ENCODE peak calls at places on chromosomes 7 and 10, in nine cellular contexts. One of them, this sample, is unnamed.

GRCh38 chr7:18402488-18403183 is 92.9 kb upstream of the HDAC9 start:
- DNase-seq in lower lobe of right lung: no peak
- DNase-seq in nephron progenitor cell: no peak
- DNase-seq in HFFc6: peak
- DNase-seq in neural progenitor cell: no peak
- DNase-seq in cardiac fibroblast: peak
- DNase-seq in hepatocyte: no peak
- DNase-seq in cardiac muscle cell: no peak
- DNase-seq in brain microvascular endothelial cell: peak
- DNase-seq in this sample: no peak

GRCh38 chr10:10993785-10994184 is 23.9 kb upstream of the CELF2 start:
- DNase-seq in lower lobe of right lung: no peak
- DNase-seq in nephron progenitor cell: no peak
- DNase-seq in HFFc6: no peak
- DNase-seq in neural progenitor cell: no peak
- DNase-seq in cardiac fibroblast: no peak
- DNase-seq in hepatocyte: no peak
- DNase-seq in cardiac muscle cell: no peak
- DNase-seq in brain microvascular endothelial cell: no peak
- DNase-seq in this sample: no peak

GRCh38 chr10:74244097-74244685 is 93.2 kb downstream of the ADK start:
- DNase-seq in lower lobe of right lung: no peak
- DNase-seq in nephron progenitor cell: peak
- DNase-seq in HFFc6: peak
- DNase-seq in neural progenitor cell: peak
- DNase-seq in cardiac fibroblast: peak
- DNase-seq in hepatocyte: peak
- DNase-seq in cardiac muscle cell: peak
- DNase-seq in brain microvascular endothelial cell: no peak
- DNase-seq in this sample: no peak

GRCh38 chr10:5292196-5292735 is 72.5 kb upstream of the UCN3 start:
- DNase-seq in lower lobe of right lung: no peak
- DNase-seq in nephron progenitor cell: no peak
- DNase-seq in HFFc6: no peak
- DNase-seq in neural progenitor cell: no peak
- DNase-seq in cardiac fibroblast: peak
- DNase-seq in hepatocyte: no peak
- DNase-seq in cardiac muscle cell: no peak
- DNase-seq in brain microvascular endothelial cell: no peak
- DNase-seq in this sample: no peak

GRCh38 chr10:32454148-32454547 is 8.2 kb downstream of the CCDC7 start:
- DNase-seq in lower lobe of right lung: no peak
- DNase-seq in nephron progenitor cell: no peak
- DNase-seq in HFFc6: no peak
- DNase-seq in neural progenitor cell: no peak
- DNase-seq in cardiac fibroblast: no peak
- DNase-seq in hepatocyte: no peak
- DNase-seq in cardiac muscle cell: no peak
- DNase-seq in brain microvascular endothelial cell: no peak
- DNase-seq in this sample: no peak

GRCh38 chr7:66353547-66353946 is 148.4 kb downstream of the TPST1 start:
- DNase-seq in lower lobe of right lung: no peak
- DNase-seq in nephron progenitor cell: no peak
- DNase-seq in HFFc6: peak
- DNase-seq in neural progenitor cell: no peak
- DNase-seq in cardiac fibroblast: peak
- DNase-seq in hepatocyte: no peak
- DNase-seq in cardiac muscle cell: no peak
- DNase-seq in brain microvascular endothelial cell: no peak
- DNase-seq in this sample: no peak

GRCh38 chr10:29470355-29470705 is 164.4 kb downstream of the SVIL start:
- DNase-seq in lower lobe of right lung: no peak
- DNase-seq in nephron progenitor cell: peak
- DNase-seq in HFFc6: no peak
- DNase-seq in neural progenitor cell: peak
- DNase-seq in cardiac fibroblast: no peak
- DNase-seq in hepatocyte: peak
- DNase-seq in cardiac muscle cell: peak
- DNase-seq in brain microvascular endothelial cell: no peak
- DNase-seq in this sample: no peak

GRCh38 chr7:93938293-93938692 is 16.8 kb downstream of the GNG11 start:
- DNase-seq in lower lobe of right lung: no peak
- DNase-seq in nephron progenitor cell: no peak
- DNase-seq in HFFc6: no peak
- DNase-seq in neural progenitor cell: no peak
- DNase-seq in cardiac fibroblast: no peak
- DNase-seq in hepatocyte: no peak
- DNase-seq in cardiac muscle cell: no peak
- DNase-seq in brain microvascular endothelial cell: no peak
- DNase-seq in this sample: no peak

GRCh38 chr10:110916554-110917346 is 2.2 kb downstream of the BBIP1 start:
- DNase-seq in lower lobe of right lung: no peak
- DNase-seq in nephron progenitor cell: no peak
- DNase-seq in HFFc6: peak
- DNase-seq in neural progenitor cell: no peak
- DNase-seq in cardiac fibroblast: peak
- DNase-seq in hepatocyte: no peak
- DNase-seq in cardiac muscle cell: no peak
- DNase-seq in brain microvascular endothelial cell: peak
- DNase-seq in this sample: no peak

GRCh38 chr10:91194497-91195179 is 25.8 kb upstream of the PCGF5 start:
- DNase-seq in lower lobe of right lung: no peak
- DNase-seq in nephron progenitor cell: no peak
- DNase-seq in HFFc6: peak
- DNase-seq in neural progenitor cell: no peak
- DNase-seq in cardiac fibroblast: peak
- DNase-seq in hepatocyte: no peak
- DNase-seq in cardiac muscle cell: no peak
- DNase-seq in brain microvascular endothelial cell: peak
- DNase-seq in this sample: no peak

GRCh38 chr7:29319719-29320521 is 125.3 kb downstream of the CHN2 start:
- DNase-seq in lower lobe of right lung: no peak
- DNase-seq in nephron progenitor cell: no peak
- DNase-seq in HFFc6: no peak
- DNase-seq in neural progenitor cell: no peak
- DNase-seq in cardiac fibroblast: no peak
- DNase-seq in hepatocyte: no peak
- DNase-seq in cardiac muscle cell: no peak
- DNase-seq in brain microvascular endothelial cell: no peak
- DNase-seq in this sample: no peak

GRCh38 chr10:98423691-98424120 is 8.7 kb upstream of the PYROXD2 start:
- DNase-seq in lower lobe of right lung: no peak
- DNase-seq in nephron progenitor cell: peak
- DNase-seq in HFFc6: no peak
- DNase-seq in neural progenitor cell: peak
- DNase-seq in cardiac fibroblast: no peak
- DNase-seq in hepatocyte: peak
- DNase-seq in cardiac muscle cell: peak
- DNase-seq in brain microvascular endothelial cell: no peak
- DNase-seq in this sample: no peak
- TF ChIP-seq CTCF in lower lobe of right lung: no peak
- TF ChIP-seq CTCF in nephron progenitor cell: peak
- TF ChIP-seq CTCF in HFFc6: no peak
- TF ChIP-seq CTCF in neural progenitor cell: peak
- TF ChIP-seq CTCF in cardiac fibroblast: no peak
- TF ChIP-seq CTCF in hepatocyte: peak
- TF ChIP-seq CTCF in cardiac muscle cell: peak
- TF ChIP-seq CTCF in brain microvascular endothelial cell: peak
- TF ChIP-seq CTCF in this sample: peak

GRCh38 chr7:152149363-152149762 is 123.9 kb downstream of the GALNT11 start:
- DNase-seq in lower lobe of right lung: no peak
- DNase-seq in nephron progenitor cell: no peak
- DNase-seq in HFFc6: no peak
- DNase-seq in neural progenitor cell: no peak
- DNase-seq in cardiac fibroblast: no peak
- DNase-seq in hepatocyte: no peak
- DNase-seq in cardiac muscle cell: no peak
- DNase-seq in brain microvascular endothelial cell: no peak
- DNase-seq in this sample: no peak

GRCh38 chr7:152148706-152149105 is 123.2 kb downstream of the GALNT11 start:
- DNase-seq in lower lobe of right lung: no peak
- DNase-seq in nephron progenitor cell: no peak
- DNase-seq in HFFc6: no peak
- DNase-seq in neural progenitor cell: no peak
- DNase-seq in cardiac fibroblast: no peak
- DNase-seq in hepatocyte: no peak
- DNase-seq in cardiac muscle cell: no peak
- DNase-seq in brain microvascular endothelial cell: no peak
- DNase-seq in this sample: no peak

GRCh38 chr7:152144557-152145245 is 119.2 kb downstream of the GALNT11 start:
- DNase-seq in lower lobe of right lung: no peak
- DNase-seq in nephron progenitor cell: no peak
- DNase-seq in HFFc6: no peak
- DNase-seq in neural progenitor cell: no peak
- DNase-seq in cardiac fibroblast: no peak
- DNase-seq in hepatocyte: no peak
- DNase-seq in cardiac muscle cell: no peak
- DNase-seq in brain microvascular endothelial cell: no peak
- DNase-seq in this sample: no peak

GRCh38 chr7:152142976-152143665 is 117.6 kb downstream of the GALNT11 start:
- DNase-seq in lower lobe of right lung: no peak
- DNase-seq in nephron progenitor cell: no peak
- DNase-seq in HFFc6: no peak
- DNase-seq in neural progenitor cell: no peak
- DNase-seq in cardiac fibroblast: no peak
- DNase-seq in hepatocyte: no peak
- DNase-seq in cardiac muscle cell: no peak
- DNase-seq in brain microvascular endothelial cell: no peak
- DNase-seq in this sample: no peak

DNA sequence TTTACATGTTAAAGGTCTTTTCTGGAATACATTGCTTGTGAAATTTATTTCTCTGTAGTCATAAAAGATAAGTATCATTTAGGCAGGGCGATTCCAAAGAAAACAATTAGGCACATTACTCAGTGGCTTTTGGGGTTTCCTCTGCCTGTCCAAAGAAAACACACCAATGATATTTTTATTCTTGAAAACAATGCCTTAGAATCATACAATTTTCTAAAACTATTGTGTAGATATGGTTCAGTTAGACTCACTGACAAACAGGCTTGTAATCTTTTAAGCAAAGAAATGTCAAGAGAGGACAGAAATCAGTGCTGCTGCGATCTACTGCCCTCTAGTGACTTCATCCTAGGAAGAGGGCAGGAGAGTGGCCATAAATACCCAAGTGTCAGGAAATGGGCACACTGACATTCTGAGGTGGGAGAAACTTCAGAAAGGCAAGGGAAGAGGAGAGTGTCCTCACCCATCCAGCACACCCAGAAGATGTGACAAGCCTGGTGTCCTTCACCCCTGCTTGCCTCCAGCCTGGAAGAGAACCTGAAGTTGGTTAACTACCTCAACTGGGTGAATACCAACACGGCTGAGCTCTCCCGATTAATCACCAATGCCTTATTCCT is 120.5 kb downstream of the GALNT11 start:
- DNase-seq in lower lobe of right lung: no peak
- DNase-seq in nephron progenitor cell: peak
- DNase-seq in HFFc6: peak
- DNase-seq in neural progenitor cell: peak
- DNase-seq in cardiac fibroblast: peak
- DNase-seq in hepatocyte: peak
- DNase-seq in cardiac muscle cell: peak
- DNase-seq in brain microvascular endothelial cell: peak
- DNase-seq in this sample: no peak
- TF ChIP-seq CTCF in lower lobe of right lung: peak
- TF ChIP-seq CTCF in nephron progenitor cell: peak
- TF ChIP-seq CTCF in HFFc6: peak
- TF ChIP-seq CTCF in neural progenitor cell: peak
- TF ChIP-seq CTCF in cardiac fibroblast: peak
- TF ChIP-seq CTCF in hepatocyte: peak
- TF ChIP-seq CTCF in cardiac muscle cell: peak
- TF ChIP-seq CTCF in brain microvascular endothelial cell: peak
- TF ChIP-seq CTCF in this sample: peak

DNA sequence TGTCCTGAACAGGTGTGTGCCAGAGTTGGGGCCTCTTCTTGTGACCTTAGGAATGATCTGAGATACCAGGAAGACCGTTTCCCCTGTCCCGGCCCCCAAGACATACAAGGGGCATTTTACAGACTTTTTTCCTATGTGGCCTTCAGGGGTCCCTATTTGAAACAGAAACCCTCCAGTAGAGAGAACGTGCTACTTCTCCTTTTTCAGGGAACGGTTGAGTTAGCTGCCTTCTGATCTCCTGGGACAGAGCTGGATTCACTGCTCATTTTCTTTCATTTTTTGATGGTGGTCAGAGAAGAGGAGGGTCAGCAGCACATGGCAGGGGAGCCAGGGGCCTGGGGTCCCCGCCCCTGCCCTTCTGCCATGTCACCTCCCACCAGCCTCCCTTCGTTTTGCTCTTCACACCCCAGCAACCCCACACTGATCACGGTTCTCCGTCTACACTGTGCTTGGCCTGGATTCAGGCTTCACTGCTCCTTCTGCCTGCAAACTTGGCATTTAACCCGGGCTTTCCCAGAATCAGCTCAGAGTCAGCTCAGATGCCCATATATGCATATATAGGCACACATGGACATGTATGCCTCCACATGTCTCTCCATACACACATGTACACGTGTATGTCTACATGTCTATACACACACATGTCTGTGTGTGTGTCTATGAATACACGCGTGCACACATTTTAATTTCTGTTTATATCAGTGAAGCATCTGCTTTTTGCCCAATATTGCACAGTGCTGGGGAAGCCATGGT is 138.0 kb upstream of the BTBD16 start:
- DNase-seq in lower lobe of right lung: no peak
- DNase-seq in nephron progenitor cell: no peak
- DNase-seq in HFFc6: no peak
- DNase-seq in neural progenitor cell: no peak
- DNase-seq in cardiac fibroblast: no peak
- DNase-seq in hepatocyte: no peak
- DNase-seq in cardiac muscle cell: no peak
- DNase-seq in brain microvascular endothelial cell: no peak
- DNase-seq in this sample: no peak
- TF ChIP-seq CTCF in lower lobe of right lung: no peak
- TF ChIP-seq CTCF in nephron progenitor cell: no peak
- TF ChIP-seq CTCF in HFFc6: no peak
- TF ChIP-seq CTCF in neural progenitor cell: no peak
- TF ChIP-seq CTCF in cardiac fibroblast: no peak
- TF ChIP-seq CTCF in hepatocyte: no peak
- TF ChIP-seq CTCF in cardiac muscle cell: no peak
- TF ChIP-seq CTCF in brain microvascular endothelial cell: peak
- TF ChIP-seq CTCF in this sample: no peak

DNA sequence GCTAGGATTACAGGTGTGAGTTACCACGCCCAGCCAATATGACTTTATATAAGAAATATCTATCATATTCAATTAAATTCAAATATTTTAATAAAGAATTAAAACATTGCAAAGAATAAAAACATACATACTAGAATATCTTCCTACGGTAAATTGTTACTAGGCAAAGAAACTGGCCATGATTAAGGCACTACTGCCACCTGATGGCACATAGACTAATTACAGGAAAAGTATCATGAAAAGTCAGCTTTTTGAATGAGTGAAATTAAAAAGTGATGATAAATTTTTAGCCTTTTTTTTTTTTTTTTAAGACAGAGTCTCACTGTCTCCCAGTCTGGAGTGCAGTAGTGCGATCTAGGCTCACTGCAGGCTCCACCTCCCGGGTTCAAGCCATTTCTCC is 30.9 kb downstream of the MRPS33 start:
- DNase-seq in lower lobe of right lung: no peak
- DNase-seq in nephron progenitor cell: no peak
- DNase-seq in HFFc6: no peak
- DNase-seq in neural progenitor cell: peak
- DNase-seq in cardiac fibroblast: peak
- DNase-seq in hepatocyte: no peak
- DNase-seq in cardiac muscle cell: no peak
- DNase-seq in brain microvascular endothelial cell: no peak
- DNase-seq in this sample: no peak
- TF ChIP-seq CTCF in lower lobe of right lung: no peak
- TF ChIP-seq CTCF in nephron progenitor cell: peak
- TF ChIP-seq CTCF in HFFc6: peak
- TF ChIP-seq CTCF in neural progenitor cell: peak
- TF ChIP-seq CTCF in cardiac fibroblast: peak
- TF ChIP-seq CTCF in hepatocyte: peak
- TF ChIP-seq CTCF in cardiac muscle cell: no peak
- TF ChIP-seq CTCF in brain microvascular endothelial cell: peak
- TF ChIP-seq CTCF in this sample: peak

This sample was measured in progenitor cell of endocrine pancreas.